ENCODE peak calls at places on chromosomes 4 and X, in five cellular contexts. One of them, this sample, is unnamed.

GRCh38 chr4:180675368-180675675 is 1567.9 kb upstream of the TENM3 start:
- DNase-seq in PC-9: no peak
- DNase-seq in HepG2: no peak
- DNase-seq in HCT116: no peak
- DNase-seq in ascending aorta: no peak
- DNase-seq in this sample: no peak

GRCh38 chrX:9339603-9340569 is 125.0 kb upstream of the TBL1X start:
- DNase-seq in ascending aorta: no peak
- DNase-seq in HCT116: no peak
- DNase-seq in HepG2: no peak
- DNase-seq in PC-9: no peak
- DNase-seq in this sample: peak

GRCh38 chrX:140431521-140431920 is 73.3 kb downstream of the SOX3 start:
- DNase-seq in HCT116: no peak
- DNase-seq in ascending aorta: no peak
- DNase-seq in PC-9: no peak
- DNase-seq in HepG2: no peak
- DNase-seq in this sample: no peak

GRCh38 chr4:24262084-24262483 is 322.3 kb downstream of the DHX15 start:
- DNase-seq in PC-9: no peak
- DNase-seq in ascending aorta: no peak
- DNase-seq in HCT116: no peak
- DNase-seq in HepG2: no peak
- DNase-seq in this sample: no peak

GRCh38 chr4:78951862-78952472 is 12.7 kb upstream of the PAQR3 start:
- DNase-seq in ascending aorta: no peak
- DNase-seq in PC-9: no peak
- DNase-seq in HepG2: peak
- DNase-seq in HCT116: peak
- DNase-seq in this sample: no peak

GRCh38 chrX:651922-652775 is 21.6 kb downstream of the SHOX start:
- DNase-seq in HCT116: no peak
- DNase-seq in ascending aorta: no peak
- DNase-seq in PC-9: no peak
- DNase-seq in HepG2: no peak
- DNase-seq in this sample: no peak

GRCh38 chrX:47571215-47571614 is 10.2 kb downstream of the ARAF start:
- DNase-seq in HCT116: no peak
- DNase-seq in PC-9: no peak
- DNase-seq in ascending aorta: no peak
- DNase-seq in HepG2: no peak
- DNase-seq in this sample: no peak

GRCh38 chrX:150018931-150019331 is 80.6 kb upstream of the EOLA2 start:
- DNase-seq in PC-9: no peak
- DNase-seq in ascending aorta: no peak
- DNase-seq in HepG2: peak
- DNase-seq in HCT116: no peak
- DNase-seq in this sample: no peak

GRCh38 chrX:13650318-13650717 is 2.6 kb upstream of the TCEANC start:
- DNase-seq in PC-9: no peak
- DNase-seq in HepG2: no peak
- DNase-seq in ascending aorta: no peak
- DNase-seq in HCT116: no peak
- DNase-seq in this sample: no peak

GRCh38 chr4:138192113-138192512 is 50.0 kb downstream of the SLC7A11 start:
- DNase-seq in HepG2: peak
- DNase-seq in HCT116: peak
- DNase-seq in PC-9: peak
- DNase-seq in ascending aorta: no peak
- DNase-seq in this sample: no peak

GRCh38 chrX:20352935-20353336 is 86.2 kb upstream of the RPS6KA3 start:
- DNase-seq in PC-9: no peak
- DNase-seq in ascending aorta: no peak
- DNase-seq in HepG2: no peak
- DNase-seq in HCT116: no peak
- DNase-seq in this sample: no peak

GRCh38 chrX:134566506-134566905 is 91.8 kb downstream of the PLAC1 start:
- DNase-seq in PC-9: no peak
- DNase-seq in HepG2: no peak
- DNase-seq in ascending aorta: no peak
- DNase-seq in HCT116: no peak
- DNase-seq in this sample: no peak

GRCh38 chr4:65046496-65047101 is 623.7 kb downstream of the EPHA5 start:
- DNase-seq in ascending aorta: no peak
- DNase-seq in HCT116: no peak
- DNase-seq in PC-9: peak
- DNase-seq in HepG2: no peak
- DNase-seq in this sample: no peak

GRCh38 chrX:150849486-150849885 is 49.0 kb downstream of the CD99L2 start:
- DNase-seq in HCT116: no peak
- DNase-seq in PC-9: no peak
- DNase-seq in ascending aorta: no peak
- DNase-seq in HepG2: no peak
- DNase-seq in this sample: no peak

GRCh38 chr4:150181536-150181935 is 103.3 kb downstream of the DCLK2 start:
- DNase-seq in HCT116: no peak
- DNase-seq in PC-9: no peak
- DNase-seq in ascending aorta: no peak
- DNase-seq in HepG2: no peak
- DNase-seq in this sample: no peak

GRCh38 chr4:173218411-173219125 is 50.0 kb downstream of the GALNT7 start:
- DNase-seq in ascending aorta: no peak
- DNase-seq in PC-9: peak
- DNase-seq in HepG2: no peak
- DNase-seq in HCT116: peak
- DNase-seq in this sample: no peak

GRCh38 chrX:14398725-14399124 is 130.6 kb upstream of the GLRA2 start:
- DNase-seq in ascending aorta: no peak
- DNase-seq in PC-9: peak
- DNase-seq in HepG2: no peak
- DNase-seq in HCT116: no peak
- DNase-seq in this sample: no peak

GRCh38 chr4:119647558-119647957 is 19.0 kb upstream of the PDE5A start:
- DNase-seq in HepG2: no peak
- DNase-seq in ascending aorta: no peak
- DNase-seq in HCT116: no peak
- DNase-seq in PC-9: no peak
- DNase-seq in this sample: no peak

GRCh38 chrX:30307466-30307865 is 1.7 kb downstream of the NR0B1 start:
- DNase-seq in HepG2: no peak
- DNase-seq in PC-9: no peak
- DNase-seq in ascending aorta: no peak
- DNase-seq in HCT116: no peak
- DNase-seq in this sample: no peak

GRCh38 chr4:151266542-151266941 is 10.4 kb upstream of the PRSS48 start:
- DNase-seq in HepG2: no peak
- DNase-seq in HCT116: no peak
- DNase-seq in ascending aorta: no peak
- DNase-seq in PC-9: no peak
- DNase-seq in this sample: no peak

GRCh38 chr4:17124767-17125166 is 226.3 kb upstream of the LDB2 start:
- DNase-seq in PC-9: no peak
- DNase-seq in HepG2: no peak
- DNase-seq in HCT116: no peak
- DNase-seq in ascending aorta: no peak
- DNase-seq in this sample: no peak

GRCh38 chr4:75235359-75235951 is 278.7 kb downstream of the RCHY1 start:
- DNase-seq in ascending aorta: no peak
- DNase-seq in PC-9: no peak
- DNase-seq in HCT116: no peak
- DNase-seq in HepG2: no peak
- DNase-seq in this sample: no peak

GRCh38 chr4:107115185-107115847 is 79.2 kb upstream of the DKK2 start:
- DNase-seq in HCT116: no peak
- DNase-seq in HepG2: no peak
- DNase-seq in PC-9: no peak
- DNase-seq in ascending aorta: no peak
- DNase-seq in this sample: no peak

GRCh38 chrX:4277122-4277521 is 563.7 kb upstream of the PRKX start:
- DNase-seq in HepG2: no peak
- DNase-seq in PC-9: no peak
- DNase-seq in HCT116: no peak
- DNase-seq in ascending aorta: no peak
- DNase-seq in this sample: no peak

GRCh38 chrX:48957477-48957826 is at the start of gene OTUD5:
- DNase-seq in HepG2: peak
- DNase-seq in HCT116: no peak
- DNase-seq in PC-9: no peak
- DNase-seq in ascending aorta: no peak
- DNase-seq in this sample: no peak

GRCh38 chrX:77622672-77623071 is 163.3 kb downstream of the ATRX start:
- DNase-seq in ascending aorta: no peak
- DNase-seq in HepG2: no peak
- DNase-seq in HCT116: no peak
- DNase-seq in PC-9: no peak
- DNase-seq in this sample: no peak

GRCh38 chr4:141388483-141388882 is 167.8 kb downstream of the ZNF330 start:
- DNase-seq in HCT116: no peak
- DNase-seq in HepG2: no peak
- DNase-seq in ascending aorta: no peak
- DNase-seq in PC-9: no peak
- DNase-seq in this sample: no peak

GRCh38 chrX:7132335-7133035 is 15.0 kb upstream of the STS start:
- DNase-seq in HepG2: peak
- DNase-seq in PC-9: peak
- DNase-seq in ascending aorta: no peak
- DNase-seq in HCT116: peak
- DNase-seq in this sample: peak

DNA sequence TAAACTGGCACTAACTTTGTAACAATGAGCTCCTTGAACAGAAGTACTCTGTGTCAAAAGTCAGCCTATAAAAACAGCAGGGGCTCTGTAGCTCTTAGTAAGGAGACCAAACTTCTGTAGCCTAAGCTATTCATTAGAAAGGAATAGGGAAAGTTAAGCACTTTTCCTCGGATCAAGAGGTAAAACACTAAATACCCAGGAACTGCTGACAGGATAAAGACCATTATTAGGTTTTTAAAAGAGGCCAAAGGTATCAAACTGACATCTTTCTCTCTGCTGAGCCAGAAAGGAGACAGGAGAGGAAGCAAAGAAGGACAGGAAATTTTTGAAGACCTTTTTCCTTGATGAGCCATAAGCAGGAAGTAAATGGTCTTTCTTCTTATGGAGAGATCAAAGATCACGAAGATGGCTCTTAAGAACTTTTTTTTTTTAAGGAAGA is 31.9 kb downstream of the ANAPC10 start:
- DNase-seq in ascending aorta: no peak
- DNase-seq in HepG2: no peak
- DNase-seq in PC-9: no peak
- DNase-seq in HCT116: peak
- DNase-seq in this sample: no peak
- H3K27ac ChIP-seq in ascending aorta: no peak
- H3K27ac ChIP-seq in HepG2: no peak
- H3K27ac ChIP-seq in PC-9: no peak
- H3K27ac ChIP-seq in HCT116: peak
- H3K27ac ChIP-seq in this sample: peak

DNA sequence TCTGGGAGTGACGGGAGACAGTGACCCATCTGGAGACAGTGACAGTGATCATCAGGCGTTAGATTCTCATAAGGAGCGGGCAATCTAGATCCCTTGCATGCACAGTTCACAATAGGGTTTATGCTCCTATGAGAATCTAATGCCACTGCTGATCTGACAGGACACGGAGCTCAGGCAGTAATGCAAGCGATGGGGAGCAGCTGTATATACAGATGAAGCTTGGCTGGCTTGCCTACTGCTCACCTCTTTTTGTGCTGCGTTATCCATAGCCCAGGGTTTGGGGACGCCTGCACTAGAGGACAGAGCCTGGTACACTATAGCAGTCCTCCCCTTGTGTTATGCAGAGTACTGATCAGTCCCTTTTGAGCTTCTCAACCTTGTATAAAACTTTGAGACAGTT is 23.5 kb downstream of the NFKB1 start:
- DNase-seq in HCT116: no peak
- DNase-seq in HepG2: no peak
- DNase-seq in PC-9: no peak
- DNase-seq in ascending aorta: no peak
- DNase-seq in this sample: no peak
- H3K27ac ChIP-seq in HCT116: no peak
- H3K27ac ChIP-seq in HepG2: no peak
- H3K27ac ChIP-seq in PC-9: no peak
- H3K27ac ChIP-seq in ascending aorta: no peak
- H3K27ac ChIP-seq in this sample: no peak

GRCh38 chr4:6986781-6987565 is 56.2 kb upstream of the TADA2B start:
- DNase-seq in HCT116: peak
- DNase-seq in PC-9: peak
- DNase-seq in HepG2: peak
- DNase-seq in ascending aorta: peak
- DNase-seq in this sample: peak
- H3K27ac ChIP-seq in HCT116: peak
- H3K27ac ChIP-seq in PC-9: peak
- H3K27ac ChIP-seq in HepG2: peak
- H3K27ac ChIP-seq in ascending aorta: peak
- H3K27ac ChIP-seq in this sample: peak

DNA sequence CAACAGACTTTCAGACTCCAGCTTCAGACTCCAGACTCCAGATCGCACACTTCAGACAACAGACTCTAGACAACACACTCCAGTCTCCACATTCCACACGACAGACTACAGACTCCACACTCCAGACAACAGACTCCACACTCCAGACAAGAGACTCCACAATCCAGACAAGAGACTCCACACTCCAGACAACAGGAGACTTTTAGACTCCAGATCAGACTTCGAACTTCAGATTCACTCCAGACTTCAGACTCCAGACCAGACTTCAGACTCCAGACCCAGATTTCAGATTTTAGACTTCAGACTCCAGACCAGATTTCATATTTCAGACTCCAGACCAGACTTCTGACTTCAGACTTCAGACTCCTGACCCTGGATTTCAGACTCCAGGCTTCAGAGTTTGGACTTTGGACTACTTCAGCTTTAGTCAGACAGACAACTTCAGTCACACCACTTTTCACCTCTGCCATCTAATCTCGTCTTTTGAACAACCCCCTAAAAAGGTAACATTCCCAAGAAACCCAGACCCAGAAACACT is 29.0 kb upstream of the TLR2 start:
- DNase-seq in ascending aorta: no peak
- DNase-seq in HepG2: peak
- DNase-seq in HCT116: no peak
- DNase-seq in PC-9: no peak
- DNase-seq in this sample: no peak
- H3K27ac ChIP-seq in ascending aorta: peak
- H3K27ac ChIP-seq in HepG2: no peak
- H3K27ac ChIP-seq in HCT116: no peak
- H3K27ac ChIP-seq in PC-9: no peak
- H3K27ac ChIP-seq in this sample: no peak

This sample was measured in naive thymus-derived CD4-positive, alpha-beta T cell.